ENCODE peak calls at places on chromosomes 16 and 17, in nine cellular contexts. Q is GM12892, H is ovary, W is adrenal gland, Z is esophagus squamous epithelium, Y is A549, S is esophagus muscularis mucosa, V is transverse colon, J is endothelial cell of umbilical vein. G is an unnamed sample.
A peak's percentile ranks its signal among the peaks of the same experiment; 100 is the strongest.

GRCh38 chr17:35291802-35292201 is 48.9 kb downstream of the SLFN5 start:
- DNase-seq in J (no peak), H (no peak), W (no peak), Q (no peak), Z (no peak), Y (peak; percentile 17), V (no peak), S (no peak), G (no peak)

GRCh38 chr17:63247706-63248105 is 198.4 kb downstream of the CYB561 start:
- DNase-seq in Q (no peak), H (no peak), S (no peak), J (peak; percentile 85), Z (no peak), W (no peak), V (no peak), Y (no peak), G (no peak)

GRCh38 chr17:10421946-10422542 is at the start of gene MYH8:
- DNase-seq in S (no peak), Q (no peak), Y (no peak), V (no peak), W (no peak), H (no peak), J (no peak), Z (no peak), G (no peak)

GRCh38 chr16:27776556-27776955 is 226.6 kb downstream of the KATNIP start:
- DNase-seq in J (no peak), W (no peak), Z (no peak), Q (no peak), S (no peak), H (no peak), Y (no peak), V (no peak), G (peak; percentile 36)

GRCh38 chr17:80878876-80879722 is 112.5 kb upstream of the CHMP6 start:
- DNase-seq in W (peak; percentile 5), J (no peak), Y (no peak), S (no peak), V (no peak), Q (no peak), H (peak; percentile 28), Z (no peak), G (peak; percentile 63)

GRCh38 chr16:23485841-23486240 is 24.5 kb downstream of the GGA2 start:
- DNase-seq in J (no peak), W (no peak), S (no peak), Y (no peak), Z (no peak), V (no peak), H (no peak), Q (no peak), G (peak; percentile 56)

GRCh38 chr17:59238904-59239303 is 18.6 kb downstream of the GDPD1 start:
- DNase-seq in Q (no peak), V (no peak), H (no peak), Y (no peak), W (no peak), Z (no peak), J (no peak), S (no peak), G (no peak)

GRCh38 chr16:67543582-67543981 is 15.0 kb downstream of the RIPOR1 start:
- DNase-seq in W (no peak), Y (no peak), Z (no peak), V (peak; percentile 5), J (no peak), H (no peak), S (peak; percentile 90), Q (peak; percentile 5), G (peak; percentile 71)

GRCh38 chr17:64343833-64344637 is 46.6 kb downstream of the PECAM1 start:
- DNase-seq in Z (no peak), J (peak; percentile 99), Y (peak; percentile 64), W (peak; percentile 72), Q (no peak), V (peak; percentile 55), H (peak; percentile 75), S (no peak), G (peak; percentile 87)

GRCh38 chr17:1005361-1005946 is 8.5 kb downstream of the TIMM22 start:
- DNase-seq in H (peak; percentile 89), V (peak; percentile 58), S (no peak), Z (no peak), Q (no peak), Y (no peak), W (peak; percentile 88), J (peak; percentile 93), G (peak; percentile 78)

GRCh38 chr16:25035494-25036405 is 20.6 kb upstream of the ARHGAP17 start:
- DNase-seq in Q (no peak), Y (no peak), S (no peak), Z (no peak), W (no peak), J (no peak), V (no peak), H (no peak), G (no peak)

GRCh38 chr17:3004150-3004801 is 59.1 kb downstream of the OR1D5 start:
- DNase-seq in W (peak; percentile 100), Y (peak; percentile 98), Q (peak; percentile 54), J (peak; percentile 99), S (peak; percentile 98), H (peak; percentile 100), Z (peak; percentile 77), V (peak; percentile 99), G (peak; percentile 97)

GRCh38 chr17:81113158-81113724 is 52.1 kb upstream of the PVALEF start:
- DNase-seq in S (no peak), Q (no peak), Z (no peak), Y (no peak), J (no peak), V (no peak), W (peak; percentile 89), H (no peak), G (peak; percentile 83)

GRCh38 chr17:19338031-19338990 is 24.2 kb downstream of the B9D1 start:
- DNase-seq in H (peak; percentile 54), S (no peak), Z (no peak), V (peak; percentile 73), J (peak; percentile 66), W (peak; percentile 44), Q (peak; percentile 75), Y (peak; percentile 73), G (peak; percentile 90)

GRCh38 chr16:70512456-70512855 is 10.9 kb downstream of the COG4 start:
- DNase-seq in S (no peak), W (peak; percentile 35), H (no peak), Y (peak; percentile 33), Z (no peak), Q (no peak), V (no peak), J (no peak), G (no peak)

GRCh38 chr16:88718178-88718577 is 11.9 kb downstream of the CTU2 start:
- DNase-seq in Y (no peak), S (no peak), J (no peak), Q (no peak), Z (no peak), V (no peak), H (no peak), W (no peak), G (no peak)
- TF ChIP-seq POLR2A in Y (no peak), S (no peak), J (no peak), Q (no peak), Z (no peak), V (no peak), H (no peak), W (no peak), G (no peak)

DNA sequence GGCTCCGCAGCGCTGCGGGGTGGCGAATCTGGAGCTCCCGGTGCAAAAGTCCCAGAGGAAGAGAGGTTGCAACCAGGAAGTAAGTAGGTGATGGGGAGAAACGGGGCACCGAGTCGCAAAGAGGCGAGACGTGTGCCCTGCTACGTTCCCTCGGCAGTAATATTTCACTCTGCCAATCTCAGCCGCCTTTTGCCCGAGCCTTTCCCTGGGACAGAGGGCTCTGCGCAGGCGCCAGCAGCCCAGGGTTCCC is at the start of gene NR1D1:
- DNase-seq in S (no peak), Q (no peak), W (no peak), H (no peak), Y (no peak), Z (no peak), V (no peak), J (no peak), G (no peak)
- TF ChIP-seq POLR2A in S (peak; percentile 84), Q (peak; percentile 30), W (peak; percentile 100), H (no peak), Y (peak; percentile 68), Z (peak; percentile 98), V (peak; percentile 98), J (peak; percentile 67), G (no peak)

GRCh38 chr17:45228985-45229517 is 7.4 kb downstream of the FMNL1 start:
- DNase-seq in S (peak; percentile 95), J (no peak), Y (peak; percentile 96), H (peak; percentile 76), W (peak; percentile 70), Z (no peak), V (peak; percentile 87), Q (peak; percentile 85), G (peak; percentile 97)
- TF ChIP-seq POLR2A in S (no peak), J (no peak), Y (peak; percentile 33), H (no peak), W (no peak), Z (no peak), V (no peak), Q (peak; percentile 69), G (no peak)

GRCh38 chr16:1771864-1772361 is 570 bp upstream of the NME3 start:
- DNase-seq in Z (no peak), Y (no peak), S (no peak), V (peak; percentile 16), Q (no peak), J (peak; percentile 25), W (no peak), H (no peak), G (no peak)

GRCh38 chr16:1773703-1774455 is 945 bp upstream of the MRPS34 start:
- DNase-seq in V (peak; percentile 50), S (no peak), W (peak; percentile 52), H (no peak), Q (no peak), Y (no peak), Z (no peak), J (no peak), G (no peak)

GRCh38 chr16:1774456-1774795 is 1.5 kb upstream of the MRPS34 start:
- DNase-seq in Q (no peak), V (no peak), W (no peak), H (no peak), Z (no peak), Y (no peak), S (no peak), J (no peak), G (no peak)

GRCh38 chr16:1772362-1772907 is at the start of gene EME2:
- DNase-seq in H (no peak), Y (peak; percentile 64), Z (no peak), W (peak; percentile 44), J (no peak), S (no peak), Q (no peak), V (peak; percentile 58), G (no peak)

DNA sequence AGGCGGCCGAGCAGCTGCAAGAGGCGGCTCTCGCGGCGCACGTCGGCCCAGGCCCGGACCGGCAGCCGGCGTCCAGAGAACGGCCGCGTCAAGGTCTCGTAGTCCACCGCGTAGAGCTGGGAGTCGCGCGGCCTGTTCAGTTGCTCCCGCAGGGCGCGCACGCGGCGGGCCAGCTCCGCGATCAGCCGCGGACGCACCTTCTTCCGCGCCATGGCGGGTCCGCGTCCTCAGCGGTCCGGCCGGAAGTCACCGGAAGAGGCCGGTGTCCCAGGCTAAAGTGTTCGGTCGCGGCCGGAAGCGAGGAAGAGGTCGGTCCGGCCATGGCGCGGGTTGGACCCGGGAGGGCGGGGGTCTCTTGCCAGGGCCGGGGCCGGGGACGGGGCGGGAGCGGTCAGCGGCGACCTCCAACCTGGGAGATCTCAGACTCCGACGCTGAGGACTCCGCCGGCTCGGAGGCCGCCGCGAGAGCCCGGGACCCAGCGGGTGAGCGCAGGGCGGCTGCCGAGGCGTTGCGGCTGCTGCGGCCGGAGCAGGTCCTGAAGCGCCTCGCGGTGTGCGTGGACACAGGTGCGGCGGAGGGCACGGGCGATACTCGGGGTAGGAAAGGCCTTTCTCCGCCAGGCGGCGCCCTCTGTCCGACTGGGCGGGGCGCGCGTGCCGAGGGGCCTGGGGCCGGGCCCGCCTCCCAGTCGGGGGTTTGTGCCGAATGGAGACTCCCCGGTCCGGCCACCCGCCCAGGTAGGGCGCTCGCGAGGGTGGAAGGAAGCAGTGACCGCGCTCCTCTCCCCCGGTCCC is at the start of gene MRPS34:
- DNase-seq in J (peak; percentile 71), W (peak; percentile 80), Y (peak; percentile 93), Z (no peak), S (no peak), H (peak; percentile 90), V (peak; percentile 87), Q (peak; percentile 87), G (peak; percentile 95)
- TF ChIP-seq POLR2A in J (peak; percentile 86), W (peak; percentile 56), Y (peak; percentile 88), Z (no peak), S (no peak), H (peak; percentile 30), V (peak; percentile 69), Q (peak; percentile 86), G (peak; percentile 92)